ENCODE peak calls at places on chromosomes 4 and X, in four cellular contexts. Q is GDM1; U is stimulated activated CD4-positive, alpha-beta T cell treated with anti-CD3 and anti-CD28 coated beads, Interleukin-2, amount 100 ng/mL, for 24 hours; Z is AG09309. T is an unnamed sample.

GRCh38 chrX:24241822-24242648 is 71.8 kb downstream of the SUPT20HL2 start:
- DNase-seq in Q (peak; percentile 13), U (no peak), Z (no peak), T (no peak)

GRCh38 chr4:29336851-29337250 is 1383.3 kb upstream of the PCDH7 start:
- DNase-seq in Q (no peak), U (no peak), Z (peak; percentile 44), T (no peak)

GRCh38 chrX:135449637-135450550 is 28.1 kb downstream of the SMIM10L2A start:
- DNase-seq in Q (no peak), U (no peak), Z (no peak), T (no peak)

GRCh38 chr4:174681723-174682300 is 147.2 kb downstream of the GLRA3 start:
- DNase-seq in Q (no peak), U (no peak), Z (peak; percentile 7), T (no peak)

GRCh38 chr4:41067369-41067768 is 147.0 kb downstream of the APBB2 start:
- DNase-seq in Q (no peak), U (no peak), Z (no peak), T (no peak)

GRCh38 chr4:51843309-51844156 is 580 bp downstream of the DCUN1D4 start:
- DNase-seq in Q (peak; percentile 46), U (peak; percentile 66), Z (no peak), T (no peak)

GRCh38 chr4:26830016-26830415 is 30.6 kb upstream of the STIM2 start:
- DNase-seq in Q (no peak), U (no peak), Z (no peak), T (no peak)

GRCh38 chrX:111131572-111131971 is 35.6 kb downstream of the PAK3 start:
- DNase-seq in Q (no peak), U (no peak), Z (no peak), T (peak; percentile 62)

GRCh38 chrX:19121898-19122640 is at the start of gene ADGRG2:
- DNase-seq in Q (no peak), U (no peak), Z (peak; percentile 2), T (peak; percentile 43)

GRCh38 chr4:184444215-184444952 is 30.0 kb downstream of the IRF2 start:
- DNase-seq in Q (no peak), U (no peak), Z (peak; percentile 14), T (no peak)

GRCh38 chrX:34866636-34867035 is 76.0 kb upstream of the FAM47B start:
- DNase-seq in Q (no peak), U (no peak), Z (peak; percentile 28), T (no peak)

GRCh38 chr4:184680698-184681097 is 31.2 kb downstream of the PRIMPOL start:
- DNase-seq in Q (no peak), U (no peak), Z (no peak), T (no peak)

GRCh38 chr4:174217273-174218126 is 66.0 kb downstream of the FBXO8 start:
- DNase-seq in Q (no peak), U (no peak), Z (peak; percentile 31), T (no peak)

GRCh38 chr4:16206848-16207247 is 19.4 kb downstream of the TAPT1 start:
- DNase-seq in Q (peak; percentile 39), U (no peak), Z (no peak), T (no peak)

GRCh38 chr4:151674804-151675290 is 86.0 kb downstream of the GATB start:
- DNase-seq in Q (no peak), U (no peak), Z (no peak), T (no peak)

GRCh38 chr4:74897390-74897789 is 35.5 kb upstream of the PARM1 start:
- DNase-seq in Q (no peak), U (no peak), Z (no peak), T (no peak)

GRCh38 chr4:139859876-139860275 is 194.3 kb downstream of the MGST2 start:
- DNase-seq in Q (no peak), U (no peak), Z (no peak), T (no peak)

GRCh38 chr4:14827111-14827510 is 175.2 kb upstream of the CPEB2 start:
- DNase-seq in Q (no peak), U (no peak), Z (no peak), T (no peak)

GRCh38 chr4:5460106-5460801 is 248.1 kb downstream of the EVC2 start:
- DNase-seq in Q (no peak), U (no peak), Z (no peak), T (peak; percentile 29)

GRCh38 chr4:38237139-38237538 is 276.9 kb downstream of the PTTG2 start:
- DNase-seq in Q (no peak), U (no peak), Z (peak; percentile 61), T (no peak)

GRCh38 chrX:150143721-150144440 is 205.6 kb upstream of the EOLA2 start:
- DNase-seq in Q (no peak), U (no peak), Z (no peak), T (no peak)

GRCh38 chr4:141524116-141524515 is 112.3 kb upstream of the IL15 start:
- DNase-seq in Q (no peak), U (no peak), Z (no peak), T (no peak)

GRCh38 chr4:153238146-153238919 is 34.1 kb downstream of the TRIM2 start:
- DNase-seq in Q (no peak), U (no peak), Z (no peak), T (no peak)

GRCh38 chrX:19303216-19303880 is 40.4 kb upstream of the PDHA1 start:
- DNase-seq in Q (no peak), U (no peak), Z (peak; percentile 32), T (no peak)

GRCh38 chr4:79723507-79723906 is 315.5 kb upstream of the GK2 start:
- DNase-seq in Q (no peak), U (no peak), Z (no peak), T (no peak)

GRCh38 chrX:16826207-16826606 is 39.9 kb downstream of the TXLNG start:
- DNase-seq in Q (peak; percentile 20), U (no peak), Z (no peak), T (no peak)

GRCh38 chrX:22110729-22111494 is 78.8 kb downstream of the PHEX start:
- DNase-seq in Q (no peak), U (no peak), Z (no peak), T (no peak)

GRCh38 chr4:40515398-40516293 is 114.0 kb downstream of the RBM47 start:
- DNase-seq in Q (no peak), U (peak; percentile 27), Z (no peak), T (no peak)

GRCh38 chr4:144280688-144281087 is 140.2 kb upstream of the GYPA start:
- DNase-seq in Q (no peak), U (no peak), Z (no peak), T (no peak)

GRCh38 chr4:159096434-159096833 is 6.4 kb upstream of the RAPGEF2 start:
- DNase-seq in Q (no peak), U (no peak), Z (no peak), T (no peak)

T was measured in SJSA1.